ENCODE peak calls at places on chromosomes 12 and 14, in eight cellular contexts. W is K562, G is prostate gland, C is breast epithelium, N is GM23338, V is HepG2, Z is SK-N-SH, T is vagina. H is an unnamed sample.
A peak's percentile ranks its signal among the peaks of the same experiment; 100 is the strongest.

GRCh38 chr12:503111-503761 is 43.5 kb downstream of the B4GALNT3 start:
- DNase-seq in W (no peak), G (peak; percentile 76), C (no peak), N (no peak), V (no peak), Z (no peak), T (no peak), H (no peak)

GRCh38 chr14:99971929-99972747 is 93.1 kb upstream of the EVL start:
- DNase-seq in W (peak; percentile 14), G (no peak), C (no peak), N (peak; percentile 47), V (no peak), Z (peak; percentile 67), T (no peak), H (no peak)

GRCh38 chr12:24280085-24280842 is 330.8 kb upstream of the SOX5 start:
- DNase-seq in W (no peak), G (no peak), C (no peak), N (no peak), V (peak; percentile 13), Z (no peak), T (no peak), H (no peak)

GRCh38 chr12:121933522-121934317 is 15.3 kb downstream of the CFAP251 start:
- DNase-seq in W (peak; percentile 95), G (no peak), C (peak; percentile 62), N (peak; percentile 83), V (no peak), Z (no peak), T (no peak), H (no peak)

GRCh38 chr12:6827437-6827894 is 741 bp upstream of the P3H3 start:
- DNase-seq in W (peak; percentile 56), G (peak; percentile 83), C (peak; percentile 76), N (peak; percentile 93), V (peak; percentile 67), Z (peak; percentile 92), T (no peak), H (no peak)

GRCh38 chr12:118346895-118347294 is 25.8 kb downstream of the TAOK3 start:
- DNase-seq in W (no peak), G (no peak), C (no peak), N (no peak), V (no peak), Z (no peak), T (no peak), H (no peak)

GRCh38 chr14:34461334-34462131 is 507 bp downstream of the SPTSSA start:
- DNase-seq in W (peak; percentile 59), G (peak; percentile 43), C (no peak), N (peak; percentile 77), V (peak; percentile 89), Z (no peak), T (no peak), H (no peak)

GRCh38 chr12:29278673-29279420 is 102.1 kb downstream of the ERGIC2 start:
- DNase-seq in W (no peak), G (no peak), C (no peak), N (no peak), V (no peak), Z (no peak), T (no peak), H (no peak)

GRCh38 chr12:46701356-46701755 is 124.4 kb downstream of the SLC38A4 start:
- DNase-seq in W (no peak), G (no peak), C (no peak), N (no peak), V (no peak), Z (no peak), T (no peak), H (no peak)

GRCh38 chr12:108568653-108569154 is 6.3 kb downstream of the ISCU start:
- DNase-seq in W (no peak), G (no peak), C (no peak), N (no peak), V (no peak), Z (no peak), T (no peak), H (no peak)

GRCh38 chr12:68971404-68971803 is 38.4 kb upstream of the CPM start:
- DNase-seq in W (no peak), G (no peak), C (no peak), N (no peak), V (no peak), Z (no peak), T (no peak), H (no peak)

GRCh38 chr12:121117226-121117777 is 15.4 kb upstream of the P2RX7 start:
- DNase-seq in W (no peak), G (no peak), C (no peak), N (no peak), V (no peak), Z (no peak), T (no peak), H (no peak)

GRCh38 chr12:22100952-22101748 is 55.1 kb downstream of the CMAS start:
- DNase-seq in W (no peak), G (peak; percentile 46), C (no peak), N (peak; percentile 86), V (peak; percentile 40), Z (no peak), T (no peak), H (peak; percentile 18)

GRCh38 chr14:20803221-20803620 is 577 bp upstream of the RNASE1 start:
- DNase-seq in W (peak; percentile 41), G (no peak), C (no peak), N (no peak), V (no peak), Z (no peak), T (no peak), H (no peak)

GRCh38 chr14:51092965-51093364 is 1.9 kb downstream of the TRIM9 start:
- DNase-seq in W (no peak), G (no peak), C (no peak), N (no peak), V (no peak), Z (no peak), T (no peak), H (no peak)

GRCh38 chr14:69171569-69171968 is 18.6 kb upstream of the DCAF5 start:
- DNase-seq in W (no peak), G (no peak), C (no peak), N (peak; percentile 29), V (no peak), Z (no peak), T (no peak), H (no peak)

GRCh38 chr12:11578461-11578993 is 70.9 kb upstream of the ETV6 start:
- DNase-seq in W (no peak), G (no peak), C (no peak), N (no peak), V (no peak), Z (no peak), T (no peak), H (no peak)

DNA sequence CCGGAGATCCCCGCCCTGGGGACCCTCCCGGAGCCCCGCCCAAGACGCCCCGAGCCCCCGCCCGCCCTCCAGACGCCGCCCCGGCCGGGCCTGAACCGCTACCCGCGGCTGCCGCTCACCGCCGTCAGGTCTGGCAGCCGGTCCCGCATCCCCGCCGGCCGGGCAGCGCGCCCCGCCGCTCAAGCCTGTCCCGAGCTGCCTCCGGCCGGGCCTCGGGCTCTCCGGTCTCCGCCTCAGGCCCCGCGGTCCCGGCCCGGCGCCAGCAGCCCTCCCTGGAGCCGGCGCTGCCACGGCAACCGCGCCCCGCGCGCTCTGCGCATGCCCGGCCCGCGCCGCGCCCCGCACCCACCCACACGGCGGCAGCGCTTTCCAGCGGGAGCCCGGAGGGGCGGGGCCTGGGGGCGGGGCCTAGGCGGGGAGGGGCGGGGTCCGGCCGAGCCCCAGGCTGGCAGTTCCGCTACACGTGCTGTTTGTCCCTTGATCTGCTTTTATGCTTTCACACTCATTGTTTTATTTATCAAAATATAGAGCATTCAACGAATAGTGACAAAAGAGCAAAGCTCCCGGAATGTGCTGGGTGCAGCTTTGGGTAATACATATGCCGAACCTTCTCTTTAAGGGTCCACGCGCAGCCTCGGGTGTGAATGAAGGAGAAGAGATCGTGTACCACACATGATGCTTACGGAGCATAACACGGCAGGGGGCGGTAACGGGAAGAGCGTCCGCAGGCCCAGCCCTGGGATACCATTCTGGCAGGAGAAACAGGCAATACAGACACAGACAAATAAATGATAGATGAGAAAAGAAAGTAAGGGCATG is at the start of gene STX2:
- DNase-seq in W (peak; percentile 97), G (peak; percentile 70), C (peak; percentile 76), N (peak; percentile 80), V (peak; percentile 80), Z (peak; percentile 99), T (no peak), H (peak; percentile 62)
- TF ChIP-seq CTCF in W (peak; percentile 69), G (no peak), C (no peak), N (peak; percentile 44), V (peak; percentile 81), Z (peak; percentile 51), T (no peak), H (no peak)

DNA sequence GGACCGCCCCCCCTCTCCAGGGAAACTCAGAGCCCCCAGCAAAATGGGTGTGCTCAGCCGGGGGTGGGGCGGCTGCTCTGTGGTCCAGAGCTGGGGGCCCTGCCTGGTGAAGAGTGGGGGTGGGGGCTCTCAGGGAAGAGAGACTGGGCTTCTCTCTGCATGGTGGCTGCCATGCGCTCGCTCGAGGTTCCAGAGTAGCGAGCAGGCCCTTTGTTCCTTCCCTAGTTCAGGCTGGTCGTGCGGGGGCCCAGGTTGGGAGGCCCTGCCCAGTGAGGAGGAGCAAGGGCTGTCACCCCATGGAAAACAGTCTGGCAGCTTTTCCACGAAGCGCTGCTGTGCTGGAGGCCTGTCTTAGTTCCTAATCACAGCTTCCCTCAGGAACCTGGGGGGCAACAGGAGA is 134.6 kb downstream of the AEBP2 start:
- DNase-seq in W (no peak), G (no peak), C (no peak), N (no peak), V (no peak), Z (no peak), T (no peak), H (no peak)
- TF ChIP-seq POLR2AphosphoS5 in W (no peak), G (no peak), C (no peak), N (no peak), V (no peak), Z (no peak), T (no peak), H (no peak)

GRCh38 chr12:131452444-131452860 is 258.4 kb upstream of the SFSWAP start:
- DNase-seq in W (peak; percentile 22), G (no peak), C (no peak), N (peak; percentile 77), V (peak; percentile 15), Z (no peak), T (no peak), H (no peak)
- TF ChIP-seq CTCF in W (peak; percentile 77), G (no peak), C (no peak), N (peak; percentile 77), V (peak; percentile 75), Z (no peak), T (no peak), H (peak; percentile 81)

GRCh38 chr12:64631197-64631596 is 20.9 kb downstream of the RASSF3 start:
- DNase-seq in W (no peak), G (no peak), C (no peak), N (no peak), V (no peak), Z (no peak), T (no peak), H (no peak)

GRCh38 chr12:64624035-64624434 is 13.7 kb downstream of the RASSF3 start:
- DNase-seq in W (no peak), G (no peak), C (no peak), N (peak; percentile 54), V (no peak), Z (no peak), T (no peak), H (no peak)

GRCh38 chr12:64621257-64621942 is 11.1 kb downstream of the RASSF3 start:
- DNase-seq in W (no peak), G (no peak), C (no peak), N (no peak), V (no peak), Z (no peak), T (no peak), H (no peak)

GRCh38 chr12:64627781-64628180 is 17.5 kb downstream of the RASSF3 start:
- DNase-seq in W (no peak), G (no peak), C (no peak), N (no peak), V (no peak), Z (no peak), T (no peak), H (no peak)

GRCh38 chr12:64625243-64626077 is 15.2 kb downstream of the RASSF3 start:
- DNase-seq in W (peak; percentile 26), G (peak; percentile 63), C (no peak), N (no peak), V (peak; percentile 85), Z (peak; percentile 52), T (no peak), H (peak; percentile 78)
- TF ChIP-seq POLR2AphosphoS5 in W (peak; percentile 10), G (peak; percentile 64), C (no peak), N (no peak), V (peak; percentile 27), Z (peak; percentile 65), T (peak; percentile 21), H (peak; percentile 24)

H was measured in Panc1.